ENCODE peak calls at places on chromosomes 5 and 9, in four cellular contexts. One of them, this sample, is unnamed.

GRCh38 chr5:112492291-112492690 is 73.2 kb upstream of the EPB41L4A start:
- DNase-seq in uterus: peak; percentile 15
- DNase-seq in A549: peak; percentile 66
- DNase-seq in adrenal gland: peak; percentile 85
- DNase-seq in this sample: peak; percentile 88

GRCh38 chr9:89519393-89519805 is 21.5 kb upstream of the SEMA4D start:
- DNase-seq in uterus: no peak
- DNase-seq in A549: peak; percentile 23
- DNase-seq in adrenal gland: peak; percentile 84
- DNase-seq in this sample: no peak

GRCh38 chr5:83922699-83923098 is 202.0 kb upstream of the HAPLN1 start:
- DNase-seq in uterus: no peak
- DNase-seq in A549: no peak
- DNase-seq in adrenal gland: no peak
- DNase-seq in this sample: no peak

GRCh38 chr5:122151640-122152039 is 22.3 kb downstream of the ZNF474 start:
- DNase-seq in uterus: no peak
- DNase-seq in A549: peak; percentile 48
- DNase-seq in adrenal gland: no peak
- DNase-seq in this sample: no peak

GRCh38 chr5:73387630-73388370 is 60.8 kb downstream of the FOXD1 start:
- DNase-seq in uterus: no peak
- DNase-seq in A549: no peak
- DNase-seq in adrenal gland: no peak
- DNase-seq in this sample: no peak

GRCh38 chr9:116152390-116152789 is 1.2 kb upstream of the PAPPA start:
- DNase-seq in uterus: no peak
- DNase-seq in A549: no peak
- DNase-seq in adrenal gland: no peak
- DNase-seq in this sample: peak; percentile 43

GRCh38 chr9:77598510-77598909 is 49.6 kb downstream of the GNA14 start:
- DNase-seq in uterus: peak; percentile 27
- DNase-seq in A549: no peak
- DNase-seq in adrenal gland: peak; percentile 58
- DNase-seq in this sample: no peak

GRCh38 chr9:125784286-125785049 is 37.3 kb downstream of the PBX3 start:
- DNase-seq in uterus: no peak
- DNase-seq in A549: no peak
- DNase-seq in adrenal gland: no peak
- DNase-seq in this sample: no peak

GRCh38 chr9:113454914-113455761 is 8.4 kb upstream of the RGS3 start:
- DNase-seq in uterus: peak; percentile 50
- DNase-seq in A549: peak; percentile 72
- DNase-seq in adrenal gland: peak; percentile 89
- DNase-seq in this sample: peak; percentile 94

GRCh38 chr9:95171001-95171400 is 146.5 kb downstream of the FANCC start:
- DNase-seq in uterus: no peak
- DNase-seq in A549: no peak
- DNase-seq in adrenal gland: no peak
- DNase-seq in this sample: no peak

GRCh38 chr9:86669442-86669841 is 277.9 kb downstream of the GAS1 start:
- DNase-seq in uterus: no peak
- DNase-seq in A549: no peak
- DNase-seq in adrenal gland: no peak
- DNase-seq in this sample: no peak

GRCh38 chr5:150672237-150672883 is 11.3 kb downstream of the MYOZ3 start:
- DNase-seq in uterus: peak; percentile 50
- DNase-seq in A549: no peak
- DNase-seq in adrenal gland: peak; percentile 65
- DNase-seq in this sample: peak; percentile 16

GRCh38 chr5:56527174-56527573 is 288.2 kb upstream of the MAP3K1 start:
- DNase-seq in uterus: no peak
- DNase-seq in A549: no peak
- DNase-seq in adrenal gland: no peak
- DNase-seq in this sample: no peak

GRCh38 chr5:91383956-91384300 is 811 bp upstream of the ARRDC3 start:
- DNase-seq in uterus: no peak
- DNase-seq in A549: no peak
- DNase-seq in adrenal gland: peak; percentile 63
- DNase-seq in this sample: peak; percentile 80

GRCh38 chr9:109010676-109011655 is 2.3 kb downstream of the CTNNAL1 start:
- DNase-seq in uterus: no peak
- DNase-seq in A549: peak; percentile 66
- DNase-seq in adrenal gland: peak; percentile 78
- DNase-seq in this sample: peak; percentile 87

GRCh38 chr9:3205421-3206095 is 320.2 kb downstream of the RFX3 start:
- DNase-seq in uterus: no peak
- DNase-seq in A549: no peak
- DNase-seq in adrenal gland: no peak
- DNase-seq in this sample: no peak

GRCh38 chr9:106860731-106861584 is 2.0 kb upstream of the ZNF462 start:
- DNase-seq in uterus: peak; percentile 56
- DNase-seq in A549: peak; percentile 14
- DNase-seq in adrenal gland: no peak
- DNase-seq in this sample: no peak

GRCh38 chr5:167783145-167783817 is 508.2 kb upstream of the WWC1 start:
- DNase-seq in uterus: no peak
- DNase-seq in A549: no peak
- DNase-seq in adrenal gland: no peak
- DNase-seq in this sample: no peak

GRCh38 chr5:72814104-72814503 is 2.4 kb upstream of the TNPO1 start:
- DNase-seq in uterus: no peak
- DNase-seq in A549: no peak
- DNase-seq in adrenal gland: no peak
- DNase-seq in this sample: peak; percentile 8

GRCh38 chr5:72559866-72560766 is 52.9 kb upstream of the ZNF366 start:
- DNase-seq in uterus: no peak
- DNase-seq in A549: no peak
- DNase-seq in adrenal gland: no peak
- DNase-seq in this sample: no peak

GRCh38 chr9:114304416-114305188 is 18.3 kb upstream of the ORM1 start:
- DNase-seq in uterus: no peak
- DNase-seq in A549: no peak
- DNase-seq in adrenal gland: peak; percentile 39
- DNase-seq in this sample: no peak

GRCh38 chr9:136760424-136760823 is 2.4 kb upstream of the LCN8 start:
- DNase-seq in uterus: no peak
- DNase-seq in A549: no peak
- DNase-seq in adrenal gland: no peak
- DNase-seq in this sample: no peak

GRCh38 chr5:59275537-59276276 is 617.8 kb downstream of the PDE4D start:
- DNase-seq in uterus: peak; percentile 28
- DNase-seq in A549: peak; percentile 91
- DNase-seq in adrenal gland: no peak
- DNase-seq in this sample: peak; percentile 60

GRCh38 chr9:73474002-73474600 is 322.4 kb downstream of the ANXA1 start:
- DNase-seq in uterus: no peak
- DNase-seq in A549: no peak
- DNase-seq in adrenal gland: no peak
- DNase-seq in this sample: no peak

GRCh38 chr9:132935021-132935420 is 9.4 kb downstream of the TSC1 start:
- DNase-seq in uterus: no peak
- DNase-seq in A549: no peak
- DNase-seq in adrenal gland: no peak
- DNase-seq in this sample: no peak

GRCh38 chr9:135017916-135018915 is 69.3 kb upstream of the OLFM1 start:
- DNase-seq in uterus: no peak
- DNase-seq in A549: no peak
- DNase-seq in adrenal gland: no peak
- DNase-seq in this sample: no peak

GRCh38 chr9:6567140-6567591 is 78.4 kb downstream of the GLDC start:
- DNase-seq in uterus: no peak
- DNase-seq in A549: peak; percentile 79
- DNase-seq in adrenal gland: peak; percentile 79
- DNase-seq in this sample: peak; percentile 14

DNA sequence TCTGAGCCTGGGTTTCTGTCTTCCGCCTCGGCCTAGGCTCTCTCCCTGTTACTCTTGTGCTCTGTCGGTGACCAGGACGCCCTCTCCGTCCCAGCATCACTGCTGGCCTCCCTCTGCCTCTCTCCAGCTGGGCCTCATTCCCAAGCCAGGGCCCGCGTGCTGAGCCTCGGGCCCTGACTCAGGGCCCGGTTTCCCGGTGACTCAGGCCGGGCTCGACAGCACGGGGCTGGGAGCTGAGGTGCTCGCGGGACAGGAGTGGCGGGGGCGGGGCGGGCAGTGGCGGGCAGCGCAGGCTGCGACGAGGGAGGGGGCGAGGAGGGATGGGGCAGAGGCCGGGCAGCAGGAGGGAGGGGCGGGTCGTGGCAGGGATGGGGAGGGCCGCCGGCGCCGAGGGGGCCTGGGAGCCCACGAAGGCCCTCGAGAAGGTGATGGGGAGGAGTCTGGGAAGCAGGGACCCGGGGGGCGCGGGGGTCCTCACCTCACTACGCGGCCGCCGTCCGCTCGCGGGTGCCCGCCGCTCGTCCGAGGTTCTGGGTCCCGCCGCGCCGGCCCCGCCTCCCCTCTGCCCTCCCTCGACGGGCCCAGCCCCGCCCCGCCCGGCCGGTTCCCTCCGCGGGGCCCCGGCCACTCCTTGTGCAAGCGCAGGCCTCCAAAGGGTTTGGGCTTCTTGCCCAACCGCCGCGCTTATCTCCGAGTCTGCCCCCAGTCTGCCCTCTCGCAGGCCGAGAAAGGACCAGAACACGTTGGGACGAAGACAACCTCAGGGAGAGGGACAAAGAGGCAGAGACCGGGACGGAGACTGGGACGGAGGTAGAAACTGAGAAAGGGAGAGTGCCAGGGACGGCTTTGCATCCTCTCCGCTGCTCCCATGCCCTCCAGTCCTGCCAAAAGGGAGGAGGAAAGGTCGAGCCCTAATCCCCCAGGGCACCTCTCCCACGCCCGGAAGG is at the start of gene ARAP3:
- DNase-seq in uterus: peak; percentile 85
- DNase-seq in A549: peak; percentile 75
- DNase-seq in adrenal gland: peak; percentile 95
- DNase-seq in this sample: peak; percentile 90
- TF ChIP-seq POLR2A in uterus: peak; percentile 38
- TF ChIP-seq POLR2A in A549: peak; percentile 40
- TF ChIP-seq POLR2A in adrenal gland: peak; percentile 36
- TF ChIP-seq POLR2A in this sample: no peak

DNA sequence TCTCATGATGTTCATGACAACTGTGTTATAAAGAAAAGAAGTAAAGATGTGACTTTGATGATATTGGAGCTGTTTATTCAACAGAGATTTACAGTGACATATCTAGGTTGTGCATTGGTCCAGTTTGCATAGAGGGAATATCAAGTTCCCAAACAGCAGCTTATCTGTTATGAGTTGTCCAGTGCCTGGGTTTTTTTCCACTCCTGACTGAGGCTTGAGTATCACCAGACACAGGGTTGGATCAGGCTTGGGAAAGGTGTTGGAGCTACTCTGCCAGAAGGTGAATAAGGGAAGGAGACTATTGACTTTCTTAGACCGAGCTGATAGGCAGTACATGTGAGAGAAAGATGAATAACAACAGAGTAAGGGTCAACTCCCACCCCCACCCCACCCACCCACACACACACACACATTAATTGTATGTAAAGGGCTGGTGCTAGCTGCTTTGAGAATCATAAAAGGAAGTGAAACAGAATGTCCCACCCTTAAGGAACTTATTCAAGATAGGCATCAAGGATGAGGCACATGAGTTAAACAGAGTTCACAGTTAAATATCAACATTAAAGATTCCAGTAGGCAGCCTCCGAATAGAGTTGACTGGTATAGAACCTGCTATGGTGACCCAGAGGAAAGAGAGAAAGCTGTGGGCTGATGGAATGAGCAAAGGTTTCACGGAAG is 33.0 kb upstream of the RASGRF2 start:
- DNase-seq in uterus: no peak
- DNase-seq in A549: no peak
- DNase-seq in adrenal gland: no peak
- DNase-seq in this sample: no peak
- TF ChIP-seq POLR2A in uterus: no peak
- TF ChIP-seq POLR2A in A549: no peak
- TF ChIP-seq POLR2A in adrenal gland: no peak
- TF ChIP-seq POLR2A in this sample: no peak

GRCh38 chr5:127978738-127979300 is 104.7 kb upstream of the SLC12A2 start:
- DNase-seq in uterus: no peak
- DNase-seq in A549: no peak
- DNase-seq in adrenal gland: no peak
- DNase-seq in this sample: no peak

GRCh38 chr5:127981498-127981897 is 102.1 kb upstream of the SLC12A2 start:
- DNase-seq in uterus: no peak
- DNase-seq in A549: no peak
- DNase-seq in adrenal gland: no peak
- DNase-seq in this sample: no peak

GRCh38 chr5:127980843-127981242 is 102.7 kb upstream of the SLC12A2 start:
- DNase-seq in uterus: no peak
- DNase-seq in A549: no peak
- DNase-seq in adrenal gland: no peak
- DNase-seq in this sample: no peak

GRCh38 chr5:127976991-127977717 is 106.4 kb upstream of the SLC12A2 start:
- DNase-seq in uterus: no peak
- DNase-seq in A549: no peak
- DNase-seq in adrenal gland: no peak
- DNase-seq in this sample: no peak

GRCh38 chr5:127979475-127979874 is 104.1 kb upstream of the SLC12A2 start:
- DNase-seq in uterus: no peak
- DNase-seq in A549: no peak
- DNase-seq in adrenal gland: no peak
- DNase-seq in this sample: no peak
- TF ChIP-seq POLR2A in uterus: no peak
- TF ChIP-seq POLR2A in A549: no peak
- TF ChIP-seq POLR2A in adrenal gland: no peak
- TF ChIP-seq POLR2A in this sample: no peak

GRCh38 chr9:130892503-130893249 is 3.9 kb downstream of the QRFP start:
- DNase-seq in uterus: no peak
- DNase-seq in A549: no peak
- DNase-seq in adrenal gland: no peak
- DNase-seq in this sample: no peak
- TF ChIP-seq POLR2A in uterus: no peak
- TF ChIP-seq POLR2A in A549: no peak
- TF ChIP-seq POLR2A in adrenal gland: no peak
- TF ChIP-seq POLR2A in this sample: no peak

GRCh38 chr9:14140121-14140520 is 173.8 kb downstream of the NFIB start:
- DNase-seq in uterus: no peak
- DNase-seq in A549: no peak
- DNase-seq in adrenal gland: no peak
- DNase-seq in this sample: no peak
- TF ChIP-seq POLR2A in uterus: no peak
- TF ChIP-seq POLR2A in A549: no peak
- TF ChIP-seq POLR2A in adrenal gland: no peak
- TF ChIP-seq POLR2A in this sample: no peak